ENCODE peak calls at places on chromosomes 5 and 9, in four cellular contexts. V, T, A and K are unnamed samples.

GRCh38 chr9:130663258-130664171 is 879 bp upstream of the PRDM12 start:
- DNase-seq in V (no peak), T (no peak), A (no peak), K (no peak)

GRCh38 chr9:99092643-99093491 is 12.0 kb upstream of the TGFBR1 start:
- DNase-seq in V (peak), T (no peak), A (no peak), K (no peak)

GRCh38 chr5:135999396-136000139 is 29.2 kb upstream of the TGFBI start:
- DNase-seq in V (no peak), T (peak), A (no peak), K (peak)

GRCh38 chr5:128082551-128083032 is 974 bp upstream of the SLC12A2 start:
- DNase-seq in V (no peak), T (no peak), A (no peak), K (no peak)

GRCh38 chr5:149853019-149853648 is 91.5 kb downstream of the PDE6A start:
- DNase-seq in V (peak), T (peak), A (peak), K (peak)

GRCh38 chr9:135589596-135590485 is 28.3 kb downstream of the PAEP start:
- DNase-seq in V (no peak), T (no peak), A (no peak), K (no peak)

GRCh38 chr5:78506296-78507049 is 142.1 kb downstream of the LHFPL2 start:
- DNase-seq in V (no peak), T (peak), A (no peak), K (no peak)

GRCh38 chr5:150299571-150300327 is 3.0 kb downstream of the ARSI start:
- DNase-seq in V (no peak), T (peak), A (no peak), K (peak)

GRCh38 chr9:129008986-129009583 is 19.0 kb downstream of the SH3GLB2 start:
- DNase-seq in V (no peak), T (no peak), A (no peak), K (no peak)

GRCh38 chr5:14728109-14728938 is 63.8 kb downstream of the OTULIN start:
- DNase-seq in V (no peak), T (no peak), A (no peak), K (no peak)

GRCh38 chr5:72194846-72195245 is 87.6 kb downstream of the MAP1B start:
- DNase-seq in V (peak), T (no peak), A (peak), K (no peak)

GRCh38 chr5:80054682-80055081 is 19.5 kb downstream of the THBS4 start:
- DNase-seq in V (no peak), T (peak), A (no peak), K (peak)

GRCh38 chr9:5442400-5443011 is 4.8 kb upstream of the PLGRKT start:
- DNase-seq in V (no peak), T (peak), A (no peak), K (no peak)

GRCh38 chr5:120516799-120517198 is 52.7 kb downstream of the PRR16 start:
- DNase-seq in V (no peak), T (peak), A (no peak), K (peak)

GRCh38 chr9:5886114-5886939 is 4.4 kb upstream of the MLANA start:
- DNase-seq in V (peak), T (peak), A (peak), K (peak)

GRCh38 chr5:136036991-136037705 is 8.4 kb downstream of the TGFBI start:
- DNase-seq in V (peak), T (peak), A (peak), K (peak)

GRCh38 chr9:136499071-136499934 is 16.5 kb upstream of the SEC16A start:
- DNase-seq in V (no peak), T (no peak), A (no peak), K (no peak)

GRCh38 chr9:81417299-81417675 is 272.1 kb downstream of the TLE1 start:
- DNase-seq in V (no peak), T (no peak), A (no peak), K (no peak)

GRCh38 chr5:135593141-135593540 is 14.3 kb upstream of the CXCL14 start:
- DNase-seq in V (no peak), T (no peak), A (no peak), K (no peak)

GRCh38 chr9:128026255-128027165 is 40.6 kb downstream of the NAIF1 start:
- DNase-seq in V (peak), T (no peak), A (peak), K (no peak)

GRCh38 chr9:83449981-83450380 is 88.2 kb downstream of the FRMD3 start:
- DNase-seq in V (no peak), T (no peak), A (no peak), K (no peak)